ENCODE peak calls at places on chromosomes 7 and 10, in four cellular contexts. X is HepG2, K is GM12878, A is K562. V is an unnamed sample.

GRCh38 chr7:155267023-155267422 is 30.7 kb upstream of the INSIG1 start:
- DNase-seq in X (no peak), K (no peak), A (no peak), V (no peak)

GRCh38 chr7:135994466-135995205 is 17.5 kb upstream of the MTPN start:
- DNase-seq in K (no peak), A (peak), X (no peak), V (no peak)

GRCh38 chr10:62671104-62671503 is 133.4 kb upstream of the ADO start:
- DNase-seq in K (no peak), X (no peak), A (no peak), V (no peak)

GRCh38 chr10:70742537-70743429 is 42.4 kb downstream of the TBATA start:
- DNase-seq in X (peak), K (no peak), A (peak), V (no peak)

GRCh38 chr10:30186371-30186875 is 127.0 kb upstream of the JCAD start:
- DNase-seq in X (peak), A (peak), K (no peak), V (no peak)

GRCh38 chr10:78776746-78777145 is 292.0 kb upstream of the ZMIZ1 start:
- DNase-seq in X (no peak), A (no peak), K (no peak), V (no peak)

GRCh38 chr10:408223-408622 is 273.0 kb downstream of the ZMYND11 start:
- DNase-seq in K (no peak), X (no peak), A (no peak), V (no peak)

GRCh38 chr7:32618987-32619386 is 123.7 kb downstream of the AVL9 start:
- DNase-seq in X (no peak), A (no peak), K (no peak), V (no peak)

GRCh38 chr7:30956704-30957103 is 7.0 kb upstream of the GHRHR start:
- DNase-seq in K (no peak), X (no peak), A (no peak), V (no peak)

GRCh38 chr7:87173456-87173855 is 21.2 kb downstream of the DMTF1 start:
- DNase-seq in K (no peak), A (no peak), X (no peak), V (no peak)

GRCh38 chr7:110676785-110677184 is 414.1 kb upstream of the LRRN3 start:
- DNase-seq in X (peak), K (no peak), A (no peak), V (no peak)

GRCh38 chr7:92768501-92769360 is 67.6 kb downstream of the CDK6 start:
- DNase-seq in X (no peak), A (no peak), K (peak), V (no peak)

GRCh38 chr7:154296443-154296842 is 244.2 kb downstream of the DPP6 start:
- DNase-seq in X (no peak), K (no peak), A (no peak), V (no peak)

GRCh38 chr10:114110174-114110972 is 63.6 kb downstream of the CCDC186 start:
- DNase-seq in X (no peak), K (no peak), A (no peak), V (no peak)

GRCh38 chr10:72272689-72273409 is 875 bp upstream of the DDIT4 start:
- DNase-seq in K (no peak), X (peak), A (peak), V (peak)

GRCh38 chr10:105041956-105042355 is 400.9 kb downstream of the SORCS3 start:
- DNase-seq in A (no peak), K (no peak), X (no peak), V (no peak)

GRCh38 chr10:99368646-99369045 is 39.5 kb downstream of the CNNM1 start:
- DNase-seq in A (no peak), X (peak), K (no peak), V (no peak)

GRCh38 chr7:155170331-155170730 is 100.2 kb downstream of the HTR5A start:
- DNase-seq in X (no peak), K (no peak), A (no peak), V (no peak)

GRCh38 chr7:47940482-47941001 is 7.7 kb downstream of the PKD1L1 start:
- DNase-seq in X (no peak), K (no peak), A (no peak), V (no peak)

GRCh38 chr7:3259711-3260424 is 41.2 kb upstream of the SDK1 start:
- DNase-seq in X (no peak), A (no peak), K (no peak), V (no peak)

GRCh38 chr10:50395279-50395678 is 144.0 kb upstream of the ASAH2 start:
- DNase-seq in K (no peak), A (no peak), X (peak), V (no peak)

GRCh38 chr7:131568953-131569352 is 12.5 kb upstream of the PODXL start:
- DNase-seq in A (no peak), X (no peak), K (no peak), V (no peak)

GRCh38 chr7:73560035-73560835 is 2.7 kb upstream of the BCL7B start:
- DNase-seq in X (peak), A (peak), K (no peak), V (no peak)

GRCh38 chr7:149831730-149832219 is 6.4 kb upstream of the ZNF862 start:
- DNase-seq in K (no peak), A (no peak), X (no peak), V (no peak)

GRCh38 chr10:97407211-97407951 is 6.2 kb upstream of the RRP12 start:
- DNase-seq in X (peak), A (peak), K (no peak), V (no peak)

GRCh38 chr10:99850041-99850766 is 67.8 kb downstream of the ABCC2 start:
- DNase-seq in K (no peak), X (no peak), A (no peak), V (no peak)

GRCh38 chr10:34186740-34187139 is 628.4 kb downstream of the PARD3 start:
- DNase-seq in X (no peak), A (no peak), K (no peak), V (no peak)

DNA sequence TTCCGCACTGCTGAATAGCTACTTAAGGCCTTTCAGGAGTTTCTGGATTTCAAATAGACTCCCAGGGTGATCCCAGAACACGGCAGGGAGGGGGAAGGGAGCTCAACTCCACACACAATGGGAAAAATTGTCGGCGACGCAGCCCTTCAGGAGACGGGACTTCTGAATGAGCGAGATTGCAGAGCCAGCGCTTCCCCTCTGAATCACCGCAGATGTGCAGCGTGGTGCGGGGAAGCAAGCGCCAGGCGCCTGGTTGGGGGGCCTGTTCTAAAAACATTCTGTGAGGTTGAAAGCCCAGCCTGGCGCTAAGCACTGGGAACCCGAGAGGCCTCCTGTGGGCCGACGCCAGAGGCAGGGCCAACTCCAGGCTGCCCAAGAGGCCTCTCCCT is 163.3 kb downstream of the MAD1L1 start:
- DNase-seq in X (no peak), K (no peak), A (no peak), V (no peak)
- TF ChIP-seq HDAC2 in X (no peak), K (no peak), A (no peak), V (no peak)

GRCh38 chr10:2928219-2928840 is 139.0 kb upstream of the PFKP start:
- DNase-seq in X (peak), K (peak), A (peak), V (peak)
- TF ChIP-seq ATF2 in X (no peak), K (no peak), A (no peak), V (no peak)

GRCh38 chr7:4653771-4654170 is 28.3 kb upstream of the FOXK1 start:
- DNase-seq in K (no peak), X (no peak), A (no peak), V (no peak)

GRCh38 chr7:4655311-4655710 is 26.8 kb upstream of the FOXK1 start:
- DNase-seq in A (no peak), X (no peak), K (no peak), V (no peak)

GRCh38 chr7:4645241-4645640 is 36.9 kb upstream of the FOXK1 start:
- DNase-seq in K (no peak), X (no peak), A (no peak), V (no peak)

GRCh38 chr7:4648111-4648510 is 34.0 kb upstream of the FOXK1 start:
- DNase-seq in X (no peak), K (no peak), A (no peak), V (no peak)

DNA sequence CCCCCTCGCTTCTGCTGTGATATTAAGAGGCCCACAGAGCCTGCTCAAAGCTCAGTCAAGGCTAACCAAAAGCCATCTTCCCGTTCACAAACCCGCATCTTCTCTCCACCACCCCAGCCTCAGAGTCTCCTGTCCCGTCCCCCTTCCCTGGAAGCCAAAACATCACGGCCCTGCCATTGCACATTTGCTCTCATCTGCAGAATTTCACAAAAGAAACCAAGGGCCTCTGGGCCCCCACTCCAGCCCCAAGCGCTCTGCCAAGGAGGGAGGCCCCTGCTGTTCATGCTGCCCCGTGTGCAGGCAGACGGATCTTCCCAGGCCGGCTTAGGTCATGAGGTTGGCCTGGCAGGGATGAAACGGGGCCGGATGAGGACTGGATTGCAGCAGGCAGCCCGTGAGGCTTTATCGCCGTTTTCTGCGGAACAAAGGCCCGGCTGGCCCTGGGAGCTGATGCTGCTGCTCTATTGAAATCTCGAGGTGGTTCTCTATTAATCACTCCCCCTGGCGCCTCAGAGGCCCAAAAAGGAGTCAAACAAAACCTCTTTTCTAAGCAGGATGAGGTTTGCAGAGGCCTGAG is 31.5 kb upstream of the FOXK1 start:
- DNase-seq in A (no peak), K (no peak), X (peak), V (peak)
- TF ChIP-seq ZNF274 in A (no peak), K (no peak), X (no peak), V (no peak)

DNA sequence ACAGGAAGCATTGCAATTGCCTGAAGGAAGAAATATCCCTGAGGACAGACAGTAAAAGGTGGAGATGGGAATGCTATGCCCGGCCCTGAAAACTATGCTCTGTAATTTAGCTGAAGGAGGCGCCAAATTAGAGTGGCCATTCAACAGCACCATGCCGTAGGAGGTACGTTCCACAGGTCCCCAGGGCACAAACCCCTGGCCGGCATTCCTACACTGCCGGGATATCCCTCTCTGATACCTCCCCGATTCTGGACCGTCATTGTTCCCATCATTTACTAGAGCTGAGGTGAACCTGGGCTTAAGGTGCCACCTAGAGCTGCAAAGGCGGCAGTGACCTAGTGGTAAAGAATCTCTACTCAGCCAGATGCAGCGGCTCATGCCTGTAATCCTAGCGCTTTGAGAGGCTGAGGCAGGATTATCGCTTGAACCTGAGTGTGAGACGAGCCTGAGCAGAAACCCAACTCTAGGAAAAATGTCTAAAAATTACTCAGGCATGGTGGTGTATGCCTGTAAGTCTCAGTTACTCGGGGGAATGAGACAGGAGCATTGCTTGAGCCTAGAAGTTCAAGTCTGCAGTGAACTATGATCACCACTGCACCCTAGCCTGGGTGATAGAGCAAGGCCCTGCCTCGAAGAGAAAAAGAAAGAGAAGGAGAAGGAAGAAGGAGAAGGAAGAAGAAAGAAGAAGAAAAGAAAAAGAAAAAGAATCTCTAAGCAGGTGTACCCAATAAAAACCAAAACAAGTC is 53.0 kb upstream of the TNKS2 start:
- DNase-seq in K (no peak), X (peak), A (peak), V (peak)
- TF ChIP-seq HDAC2 in K (no peak), X (no peak), A (no peak), V (no peak)

DNA sequence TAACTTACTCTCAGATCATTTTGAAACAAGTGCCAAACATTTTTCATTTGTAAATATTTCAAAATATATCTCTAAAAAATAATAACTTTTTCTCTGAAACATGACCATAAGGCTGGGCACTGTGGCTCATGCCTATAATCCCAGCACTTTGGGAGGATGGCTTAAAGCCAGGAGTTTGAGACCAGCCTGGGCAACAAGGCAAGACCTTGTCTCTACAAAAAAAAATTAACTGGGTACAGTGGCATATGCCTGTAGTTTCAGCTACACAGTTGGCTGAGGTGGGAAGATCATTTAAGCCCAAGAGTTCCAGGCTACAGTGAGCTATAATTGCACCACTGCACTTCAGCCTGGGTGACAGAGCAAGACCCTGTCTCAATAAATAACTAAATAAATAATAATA is 36.4 kb downstream of the USP54 start:
- DNase-seq in A (no peak), X (no peak), K (no peak), V (no peak)
- TF ChIP-seq ATF2 in A (no peak), X (no peak), K (no peak), V (no peak)